ENCODE peak calls at places on chromosome 5, in five cellular contexts. H, U, L, V and D are unnamed samples.

GRCh38 chr5:79985288-79985687 is 5.8 kb downstream of the MTX3 start:
- DNase-seq in U (no peak), L (no peak), H (no peak), V (no peak), D (no peak)

GRCh38 chr5:100758780-100759179 is 144.3 kb downstream of the ST8SIA4 start:
- DNase-seq in L (no peak), U (no peak), H (no peak), V (no peak), D (no peak)

GRCh38 chr5:960551-960950 is 48.1 kb upstream of the NKD2 start:
- DNase-seq in V (no peak), U (peak), H (no peak), L (no peak), D (no peak)

GRCh38 chr5:95445442-95445841 is 54.3 kb downstream of the FAM81B start:
- DNase-seq in L (no peak), U (no peak), V (no peak), H (no peak), D (no peak)

GRCh38 chr5:167743685-167744084 is 547.8 kb upstream of the WWC1 start:
- DNase-seq in L (no peak), U (no peak), H (no peak), V (no peak), D (no peak)

GRCh38 chr5:120139039-120139438 is 325.1 kb upstream of the PRR16 start:
- DNase-seq in L (no peak), U (no peak), H (no peak), V (no peak), D (no peak)

GRCh38 chr5:114055810-114056476 is 305.9 kb upstream of the KCNN2 start:
- DNase-seq in L (peak), H (no peak), U (no peak), V (no peak), D (peak)

GRCh38 chr5:157303667-157304327 is 37.9 kb downstream of the CYFIP2 start:
- DNase-seq in U (no peak), L (peak), H (peak), V (peak), D (no peak)

GRCh38 chr5:138180841-138181240 is 1.9 kb downstream of the KIF20A start:
- DNase-seq in L (no peak), U (no peak), V (no peak), H (no peak), D (no peak)

GRCh38 chr5:73198833-73199592 is 26.0 kb downstream of the TMEM174 start:
- DNase-seq in U (no peak), H (no peak), V (no peak), L (no peak), D (no peak)

GRCh38 chr5:53936481-53937352 is 373.7 kb downstream of the ARL15 start:
- DNase-seq in U (no peak), L (no peak), V (no peak), H (no peak), D (no peak)

GRCh38 chr5:9009931-9010652 is 535.8 kb downstream of the SEMA5A start:
- DNase-seq in U (no peak), H (no peak), V (no peak), L (no peak), D (no peak)

GRCh38 chr5:64979518-64979917 is 210.8 kb downstream of the CWC27 start:
- DNase-seq in V (no peak), H (no peak), U (no peak), L (no peak), D (no peak)

GRCh38 chr5:53027913-53028312 is 38.8 kb downstream of the ITGA2 start:
- DNase-seq in V (no peak), U (peak), H (no peak), L (no peak), D (no peak)

GRCh38 chr5:95859327-95860060 is 37.0 kb upstream of the GLRX start:
- DNase-seq in H (no peak), U (no peak), L (no peak), V (no peak), D (no peak)

GRCh38 chr5:167442922-167443321 is 848.5 kb upstream of the WWC1 start:
- DNase-seq in L (no peak), U (no peak), V (no peak), H (no peak), D (no peak)

GRCh38 chr5:72101828-72102227 is 5.4 kb upstream of the MAP1B start:
- DNase-seq in U (no peak), H (no peak), L (no peak), V (no peak), D (no peak)

GRCh38 chr5:113122053-113122452 is 145.5 kb downstream of the DCP2 start:
- DNase-seq in V (no peak), L (no peak), U (no peak), H (no peak), D (no peak)

GRCh38 chr5:80960531-80961375 is 590 bp downstream of the RASGRF2 start:
- DNase-seq in U (no peak), V (peak), H (no peak), L (peak), D (peak)

GRCh38 chr5:171899792-171900191 is 106.6 kb downstream of the FBXW11 start:
- DNase-seq in U (no peak), V (no peak), H (no peak), L (no peak), D (no peak)

GRCh38 chr5:169861934-169862333 is 118.4 kb downstream of the INSYN2B start:
- DNase-seq in U (no peak), H (no peak), L (no peak), V (no peak), D (no peak)

GRCh38 chr5:99070355-99070754 is 141.5 kb upstream of the CHD1 start:
- DNase-seq in V (no peak), U (no peak), L (no peak), H (no peak), D (no peak)

GRCh38 chr5:41856644-41857491 is 13.4 kb downstream of the OXCT1 start:
- DNase-seq in U (no peak), L (peak), H (no peak), V (peak), D (no peak)

GRCh38 chr5:71873202-71873601 is 154.1 kb downstream of the CARTPT start:
- DNase-seq in H (no peak), U (no peak), L (no peak), V (no peak), D (no peak)

GRCh38 chr5:148452499-148453193 is 68.9 kb downstream of the FBXO38 start:
- DNase-seq in L (no peak), U (no peak), V (no peak), H (no peak), D (no peak)

GRCh38 chr5:150217041-150217440 is 27.2 kb downstream of the SLC6A7 start:
- DNase-seq in V (no peak), U (no peak), H (no peak), L (no peak), D (no peak)

GRCh38 chr5:88269222-88269771 is 652 bp upstream of the TMEM161B start:
- DNase-seq in H (no peak), L (no peak), V (peak), U (no peak), D (no peak)

GRCh38 chr5:163705983-163706771 is 200.8 kb downstream of the MAT2B start:
- DNase-seq in V (no peak), U (no peak), H (no peak), L (no peak), D (no peak)

GRCh38 chr5:135423158-135423925 is 23.8 kb downstream of the DCANP1 start:
- DNase-seq in L (no peak), H (no peak), U (no peak), V (no peak), D (no peak)

GRCh38 chr5:179986328-179986727 is 78.6 kb upstream of the TBC1D9B start:
- DNase-seq in V (no peak), H (no peak), L (no peak), U (no peak), D (peak)

GRCh38 chr5:157607371-157608161 is 32.0 kb upstream of the ADAM19 start:
- DNase-seq in V (peak), L (peak), U (peak), H (no peak), D (no peak)

GRCh38 chr5:2729189-2729588 is 22.3 kb downstream of the IRX2 start:
- DNase-seq in L (no peak), H (no peak), U (no peak), V (no peak), D (no peak)

GRCh38 chr5:38716516-38716915 is 129.3 kb upstream of the OSMR start:
- DNase-seq in L (no peak), V (no peak), U (no peak), H (no peak), D (no peak)

GRCh38 chr5:73229271-73229670 is 56.3 kb downstream of the TMEM174 start:
- DNase-seq in L (no peak), U (no peak), V (no peak), H (no peak), D (no peak)

GRCh38 chr5:21594566-21594965 is 1258.6 kb downstream of the CDH12 start:
- DNase-seq in V (no peak), U (no peak), L (no peak), H (no peak), D (no peak)

GRCh38 chr5:135027318-135027698 is 6.7 kb downstream of the PITX1 start:
- DNase-seq in L (no peak), U (no peak), H (no peak), V (no peak), D (no peak)

GRCh38 chr5:150860422-150860821 is 14.1 kb downstream of the IRGM start:
- DNase-seq in U (no peak), L (no peak), V (no peak), H (no peak), D (no peak)

GRCh38 chr5:71587709-71588532 is 781 bp downstream of the MCCC2 start:
- DNase-seq in L (no peak), U (no peak), V (no peak), H (no peak), D (no peak)

GRCh38 chr5:151881626-151882225 is 42.9 kb downstream of the GLRA1 start:
- DNase-seq in V (no peak), H (no peak), L (no peak), U (no peak), D (no peak)